ENCODE peak calls at places on chromosomes 5 and 9, in four cellular contexts. U is skeletal muscle cell; S is mesenchymal stem cell; N is CD8-positive, alpha-beta T cell. J is an unnamed sample.

GRCh38 chr5:55226027-55226933 is 835 bp downstream of the MCIDAS start:
- DNase-seq in S (peak), N (peak), U (no peak), J (no peak)

GRCh38 chr5:53023969-53024368 is 34.8 kb downstream of the ITGA2 start:
- DNase-seq in N (no peak), U (peak), S (peak), J (no peak)

GRCh38 chr9:9752722-9753121 is 860.1 kb downstream of the PTPRD start:
- DNase-seq in S (no peak), U (no peak), N (no peak), J (no peak)

GRCh38 chr5:145887976-145888574 is 15.3 kb upstream of the GRXCR2 start:
- DNase-seq in S (peak), N (no peak), U (peak), J (no peak)

GRCh38 chr5:66958984-66959641 is 237.5 kb downstream of the CD180 start:
- DNase-seq in N (no peak), S (peak), U (peak), J (peak)

GRCh38 chr5:56155992-56156584 is 77.0 kb downstream of the ANKRD55 start:
- DNase-seq in U (no peak), S (no peak), N (no peak), J (no peak)

GRCh38 chr5:21646469-21646868 is 1206.7 kb downstream of the CDH12 start:
- DNase-seq in U (no peak), N (no peak), S (no peak), J (no peak)

GRCh38 chr5:146745937-146746577 is 132.5 kb downstream of the PPP2R2B start:
- DNase-seq in U (no peak), S (no peak), N (no peak), J (no peak)

GRCh38 chr9:101587644-101588043 is 7.1 kb downstream of the PPP3R2 start:
- DNase-seq in S (no peak), U (no peak), N (no peak), J (no peak)

GRCh38 chr5:97986069-97986468 is 787.4 kb upstream of the RGMB start:
- DNase-seq in S (peak), U (peak), N (no peak), J (no peak)

GRCh38 chr9:76901801-76902200 is 4.1 kb downstream of the PRUNE2 start:
- DNase-seq in N (no peak), S (no peak), U (no peak), J (no peak)

GRCh38 chr9:76904661-76905457 is 1.1 kb downstream of the PRUNE2 start:
- DNase-seq in N (no peak), S (peak), U (no peak), J (no peak)

GRCh38 chr9:76905661-76905983 is 292 bp downstream of the PRUNE2 start:
- DNase-seq in S (no peak), N (no peak), U (no peak), J (no peak)

GRCh38 chr9:76902395-76902794 is 3.5 kb downstream of the PRUNE2 start:
- DNase-seq in N (no peak), S (no peak), U (no peak), J (no peak)

GRCh38 chr9:76905984-76906861 is at the start of gene PRUNE2:
- DNase-seq in N (no peak), U (peak), S (peak), J (no peak)
- H3K4me3 ChIP-seq in N (no peak), U (peak), S (peak), J (peak)

GRCh38 chr5:124662261-124662781 is 84.1 kb downstream of the ZNF608 start:
- DNase-seq in N (no peak), U (no peak), S (no peak), J (no peak)

GRCh38 chr5:124663101-124663506 is 83.3 kb downstream of the ZNF608 start:
- DNase-seq in N (no peak), U (no peak), S (peak), J (no peak)

GRCh38 chr5:124660229-124661093 is 86.0 kb downstream of the ZNF608 start:
- DNase-seq in S (no peak), U (no peak), N (no peak), J (no peak)

GRCh38 chr5:124659798-124660197 is 86.6 kb downstream of the ZNF608 start:
- DNase-seq in U (no peak), S (no peak), N (no peak), J (no peak)

DNA sequence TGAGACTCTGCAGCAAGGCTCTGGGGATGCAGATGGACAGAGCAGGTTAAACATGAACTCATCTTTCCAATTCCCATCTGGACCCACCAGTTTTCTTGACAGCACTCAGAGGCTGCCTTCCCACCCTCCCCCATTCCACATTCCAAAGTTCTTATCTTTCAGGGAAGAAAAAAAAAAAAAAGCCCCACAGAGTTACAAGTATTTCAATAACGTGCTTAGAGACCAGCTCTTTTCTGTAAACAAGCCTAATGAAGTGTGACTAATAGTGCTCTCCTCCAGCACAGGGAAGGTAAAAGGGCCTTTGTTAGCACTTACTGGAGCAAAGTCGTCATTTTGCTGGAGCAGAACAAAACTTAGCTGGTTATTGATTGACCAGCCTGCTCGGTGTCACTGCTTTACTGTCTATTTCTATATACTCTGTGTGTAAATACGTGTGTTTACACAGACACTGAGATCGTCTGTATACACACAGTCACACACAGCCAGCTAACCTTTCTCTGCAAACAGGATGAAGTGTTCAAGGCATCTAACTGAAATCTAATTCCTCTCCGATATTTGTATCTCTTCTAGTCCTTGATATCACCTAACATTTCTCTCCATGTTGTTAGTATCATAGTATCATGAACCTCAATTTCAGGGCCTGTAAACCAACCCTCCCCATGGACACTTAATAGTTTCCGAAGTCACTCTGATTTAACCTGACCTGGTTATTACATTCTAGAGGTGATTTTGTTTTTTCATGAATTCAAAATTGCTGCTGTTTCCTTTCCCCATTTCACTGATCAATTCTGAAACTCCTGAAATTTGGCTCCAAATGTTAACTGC is 84.9 kb downstream of the ZNF608 start:
- DNase-seq in N (no peak), U (peak), S (peak), J (no peak)
- H3K4me3 ChIP-seq in N (no peak), U (no peak), S (peak), J (no peak)

GRCh38 chr9:123338710-123339665 is 17.0 kb upstream of the CRB2 start:
- DNase-seq in U (no peak), N (peak), S (no peak), J (no peak)
- H3K4me3 ChIP-seq in U (no peak), N (peak), S (no peak), J (peak)

GRCh38 chr5:136910625-136911024 is 545.3 kb upstream of the TRPC7 start:
- DNase-seq in S (no peak), N (no peak), U (no peak), J (no peak)

GRCh38 chr5:136905571-136905970 is 540.2 kb upstream of the TRPC7 start:
- DNase-seq in U (no peak), N (no peak), S (no peak), J (no peak)

GRCh38 chr5:136906545-136906944 is 541.2 kb upstream of the TRPC7 start:
- DNase-seq in U (no peak), N (no peak), S (no peak), J (no peak)

GRCh38 chr5:136907371-136907770 is 542.0 kb upstream of the TRPC7 start:
- DNase-seq in U (no peak), N (no peak), S (no peak), J (no peak)

GRCh38 chr5:136909906-136910305 is 544.6 kb upstream of the TRPC7 start:
- DNase-seq in N (no peak), U (no peak), S (no peak), J (no peak)
- H3K4me3 ChIP-seq in N (no peak), U (no peak), S (no peak), J (no peak)

GRCh38 chr9:35909274-35909673 is at the start of gene SPAAR:
- DNase-seq in N (no peak), U (no peak), S (no peak), J (no peak)

GRCh38 chr9:35909687-35910612 is 660 bp downstream of the SPAAR start:
- DNase-seq in S (no peak), U (no peak), N (no peak), J (no peak)

GRCh38 chr9:35912791-35913400 is 3.6 kb downstream of the SPAAR start:
- DNase-seq in U (no peak), S (no peak), N (no peak), J (no peak)

GRCh38 chr9:35910613-35911488 is 1.6 kb downstream of the SPAAR start:
- DNase-seq in N (peak), S (peak), U (peak), J (no peak)

DNA sequence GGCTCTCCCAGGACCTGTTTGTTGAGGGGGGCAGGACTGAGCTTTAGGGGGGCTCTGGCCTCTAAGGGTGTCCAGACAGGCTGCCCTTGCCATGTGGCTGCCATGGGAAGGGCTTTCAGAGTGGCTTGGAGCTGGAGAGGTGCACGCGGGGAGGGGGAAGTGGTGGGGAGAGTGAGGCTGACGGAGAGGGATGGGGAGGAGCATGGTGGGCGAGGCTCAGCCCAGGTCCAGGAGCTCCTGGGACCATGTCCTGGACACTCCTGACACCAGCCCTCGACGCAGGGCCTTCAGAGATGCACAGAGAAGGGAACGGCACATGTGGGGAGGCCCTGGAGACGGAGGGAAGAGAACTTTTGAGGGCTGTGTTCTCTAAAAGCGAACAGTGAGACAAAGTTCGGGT is 2.4 kb downstream of the SPAAR start:
- DNase-seq in U (no peak), N (no peak), S (no peak), J (no peak)
- H3K4me3 ChIP-seq in U (no peak), N (no peak), S (no peak), J (no peak)

DNA sequence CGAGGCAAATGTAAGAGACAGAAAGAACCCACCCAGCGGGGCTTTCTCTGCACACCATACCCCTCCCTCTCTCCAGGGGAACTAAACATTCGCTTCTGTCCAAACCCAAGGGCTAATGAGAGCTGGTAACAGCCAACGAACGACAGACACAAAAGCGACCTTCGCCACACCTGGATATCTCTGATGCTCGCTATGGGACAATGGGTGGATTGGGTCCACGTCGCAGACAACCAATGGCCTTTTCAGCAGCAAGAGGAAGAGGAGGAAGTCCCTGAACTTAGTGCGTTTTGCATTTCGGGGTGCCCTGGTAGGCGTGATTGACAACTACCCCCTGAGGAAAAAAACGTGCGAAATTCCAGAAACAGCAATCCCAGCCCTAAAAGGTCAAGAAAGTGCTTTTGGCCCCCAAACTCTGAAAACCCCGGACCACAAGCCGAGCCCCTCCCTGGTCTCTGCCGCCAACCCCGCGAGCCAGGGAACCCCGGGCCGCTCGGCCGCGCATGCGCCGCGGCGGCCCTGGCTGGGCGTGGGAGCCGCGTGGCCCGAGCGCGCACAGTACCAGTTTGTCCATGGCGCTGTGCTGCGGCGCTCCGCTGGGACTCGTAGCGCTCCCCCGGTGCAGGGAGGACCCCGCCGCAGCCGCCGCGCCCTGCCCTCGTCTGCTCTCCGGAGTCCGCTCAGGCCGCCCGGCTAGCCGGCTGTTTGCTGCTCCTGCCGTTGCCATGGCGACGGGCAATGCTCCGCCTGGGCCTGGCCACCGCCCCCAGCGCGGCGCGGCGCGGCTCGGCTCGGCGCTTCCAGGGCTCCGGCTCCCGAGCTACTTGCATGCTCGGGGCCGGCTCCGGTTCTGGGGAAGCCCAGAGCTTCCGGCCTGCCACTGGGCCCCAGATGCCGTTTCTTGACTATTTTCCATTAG is 66.9 kb upstream of the DNAH5 start:
- DNase-seq in N (no peak), S (peak), U (no peak), J (no peak)
- H3K4me3 ChIP-seq in N (peak), S (peak), U (peak), J (peak)

GRCh38 chr5:41519801-41520200 is 9.4 kb upstream of the PLCXD3 start:
- DNase-seq in U (no peak), N (no peak), S (no peak), J (no peak)

GRCh38 chr5:41522193-41522786 is 11.9 kb upstream of the PLCXD3 start:
- DNase-seq in U (no peak), N (no peak), S (no peak), J (no peak)

GRCh38 chr5:41517909-41518308 is 7.5 kb upstream of the PLCXD3 start:
- DNase-seq in N (no peak), S (no peak), U (no peak), J (no peak)
- H3K4me3 ChIP-seq in N (no peak), S (no peak), U (no peak), J (no peak)

J was measured in esophagus squamous epithelium.